ENCODE peak calls at places on chromosomes 11 and 22, in four cellular contexts. S is K562, Q is HepG2, P is GM12878. Y is an unnamed sample.

GRCh38 chr11:113805640-113806039 is 26.0 kb downstream of the CLDN25 start:
- DNase-seq in S (no peak), Q (no peak), P (no peak), Y (no peak)

GRCh38 chr11:128342511-128343133 is 244.7 kb downstream of the ETS1 start:
- DNase-seq in S (no peak), Q (peak; percentile 60), P (peak; percentile 39), Y (no peak)

GRCh38 chr11:11857769-11858168 is 16.0 kb downstream of the USP47 start:
- DNase-seq in S (no peak), Q (peak; percentile 9), P (no peak), Y (no peak)

GRCh38 chr11:69380921-69381581 is 87.1 kb downstream of the MYEOV start:
- DNase-seq in S (no peak), Q (no peak), P (no peak), Y (no peak)

GRCh38 chr11:44621784-44622183 is 56.3 kb downstream of the CD82 start:
- DNase-seq in S (no peak), Q (no peak), P (no peak), Y (no peak)

GRCh38 chr22:36465232-36466021 is 16.0 kb downstream of the TXN2 start:
- DNase-seq in S (no peak), Q (peak; percentile 31), P (no peak), Y (no peak)

GRCh38 chr11:87473174-87473573 is 435.4 kb downstream of the TMEM135 start:
- DNase-seq in S (no peak), Q (no peak), P (no peak), Y (no peak)

GRCh38 chr22:50530280-50530856 is 556 bp upstream of the TYMP start:
- DNase-seq in S (no peak), Q (peak; percentile 74), P (no peak), Y (no peak)

GRCh38 chr22:43566021-43566420 is 154.2 kb downstream of the MPPED1 start:
- DNase-seq in S (no peak), Q (no peak), P (no peak), Y (no peak)

GRCh38 chr22:19082101-19082500 is 40.1 kb downstream of the DGCR2 start:
- DNase-seq in S (no peak), Q (no peak), P (no peak), Y (no peak)

GRCh38 chr11:108733479-108734116 is 68.7 kb downstream of the DDX10 start:
- DNase-seq in S (no peak), Q (no peak), P (peak; percentile 93), Y (no peak)

GRCh38 chr11:34866375-34866774 is 49.8 kb downstream of the APIP start:
- DNase-seq in S (no peak), Q (no peak), P (no peak), Y (no peak)

GRCh38 chr11:67271548-67272284 is 5.4 kb downstream of the GRK2 start:
- DNase-seq in S (no peak), Q (no peak), P (peak; percentile 39), Y (no peak)

GRCh38 chr11:132035228-132035627 is 664.8 kb downstream of the NTM start:
- DNase-seq in S (no peak), Q (no peak), P (no peak), Y (no peak)

GRCh38 chr11:69001301-69002081 is 11.6 kb downstream of the MRGPRF start:
- DNase-seq in S (no peak), Q (no peak), P (no peak), Y (no peak)

GRCh38 chr11:63501236-63501635 is 4.6 kb upstream of the LGALS12 start:
- DNase-seq in S (no peak), Q (no peak), P (no peak), Y (no peak)

GRCh38 chr11:87259731-87260130 is 222.0 kb downstream of the TMEM135 start:
- DNase-seq in S (no peak), Q (no peak), P (no peak), Y (no peak)

GRCh38 chr11:86737752-86738151 is 62.6 kb upstream of the PRSS23 start:
- DNase-seq in S (no peak), Q (no peak), P (no peak), Y (no peak)

GRCh38 chr11:80330302-80330701 is 889.5 kb upstream of the TENM4 start:
- DNase-seq in S (no peak), Q (no peak), P (no peak), Y (no peak)
- TF ChIP-seq TARDBP in S (no peak), Q (no peak), P (no peak), Y (no peak)

GRCh38 chr11:61069427-61069826 is 32.9 kb upstream of the CD5 start:
- DNase-seq in S (no peak), Q (no peak), P (no peak), Y (no peak)
- TF ChIP-seq TARDBP in S (no peak), Q (no peak), P (no peak), Y (no peak)

DNA sequence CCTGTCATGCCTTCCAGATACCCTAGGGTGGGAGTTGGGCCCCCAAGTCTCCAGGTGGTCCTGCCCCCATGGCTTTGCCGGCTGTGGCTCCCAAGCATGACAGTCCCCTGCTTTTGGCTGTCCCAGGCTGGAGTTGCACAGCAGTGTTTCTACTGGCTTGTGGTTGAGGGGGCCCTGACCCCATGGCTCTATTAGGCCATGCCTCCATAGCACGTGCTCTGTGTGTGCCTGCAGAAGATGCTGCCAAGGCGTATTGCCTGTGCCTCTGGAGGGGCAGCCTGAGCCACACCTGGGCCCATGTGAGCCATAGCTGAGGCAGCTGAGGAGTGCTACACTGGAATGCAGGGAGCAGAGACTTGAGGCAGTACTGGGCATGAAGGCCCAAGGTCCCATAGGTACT is 25.4 kb upstream of the CD81 start:
- DNase-seq in S (no peak), Q (no peak), P (no peak), Y (no peak)
- TF ChIP-seq TARDBP in S (no peak), Q (no peak), P (no peak), Y (no peak)

GRCh38 chr11:126219547-126219946 is 8.0 kb downstream of the FAM118B start:
- DNase-seq in S (no peak), Q (no peak), P (no peak), Y (no peak)
- TF ChIP-seq TARDBP in S (no peak), Q (no peak), P (no peak), Y (no peak)

GRCh38 chr22:23512738-23513137 is 67.4 kb downstream of the IGLL1 start:
- DNase-seq in S (no peak), Q (no peak), P (no peak), Y (no peak)
- TF ChIP-seq TARDBP in S (no peak), Q (no peak), P (no peak), Y (no peak)

GRCh38 chr11:94193288-94193687 is 64.6 kb downstream of the PANX1 start:
- DNase-seq in S (no peak), Q (no peak), P (no peak), Y (no peak)
- TF ChIP-seq TARDBP in S (no peak), Q (no peak), P (no peak), Y (no peak)

DNA sequence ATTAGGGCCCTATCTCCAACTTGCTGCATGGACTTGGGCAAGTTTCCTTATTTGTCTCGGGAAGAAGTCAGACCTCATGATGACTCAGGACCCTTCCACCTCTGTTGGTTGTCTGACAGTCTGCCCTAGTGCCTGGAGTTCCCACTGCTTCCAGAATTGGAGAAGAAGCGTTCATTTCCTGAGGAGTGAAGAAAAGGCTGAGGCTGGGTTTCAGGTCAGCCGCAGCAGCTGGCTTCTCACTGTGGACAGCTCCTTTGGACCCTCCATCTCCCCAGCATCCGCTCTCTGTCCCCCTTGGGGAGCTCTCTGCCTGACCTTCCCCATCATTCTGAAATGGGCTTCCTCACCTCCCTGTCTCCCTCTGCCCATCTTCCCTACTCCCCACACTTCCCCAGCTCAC is 158.2 kb downstream of the FEZ1 start:
- DNase-seq in S (no peak), Q (no peak), P (no peak), Y (no peak)
- TF ChIP-seq TARDBP in S (no peak), Q (no peak), P (no peak), Y (no peak)

GRCh38 chr22:38317237-38317994 is at the start of gene CSNK1E:
- DNase-seq in S (peak; percentile 86), Q (no peak), P (no peak), Y (peak; percentile 96)

GRCh38 chr22:38316340-38317236 is 645 bp downstream of the CSNK1E start:
- DNase-seq in S (peak; percentile 79), Q (no peak), P (no peak), Y (peak; percentile 77)

GRCh38 chr22:38317995-38318715 is 922 bp upstream of the CSNK1E start:
- DNase-seq in S (peak; percentile 68), Q (peak; percentile 77), P (no peak), Y (peak; percentile 90)

GRCh38 chr22:38320605-38321402 is 3.6 kb upstream of the CSNK1E start:
- DNase-seq in S (no peak), Q (no peak), P (no peak), Y (no peak)

DNA sequence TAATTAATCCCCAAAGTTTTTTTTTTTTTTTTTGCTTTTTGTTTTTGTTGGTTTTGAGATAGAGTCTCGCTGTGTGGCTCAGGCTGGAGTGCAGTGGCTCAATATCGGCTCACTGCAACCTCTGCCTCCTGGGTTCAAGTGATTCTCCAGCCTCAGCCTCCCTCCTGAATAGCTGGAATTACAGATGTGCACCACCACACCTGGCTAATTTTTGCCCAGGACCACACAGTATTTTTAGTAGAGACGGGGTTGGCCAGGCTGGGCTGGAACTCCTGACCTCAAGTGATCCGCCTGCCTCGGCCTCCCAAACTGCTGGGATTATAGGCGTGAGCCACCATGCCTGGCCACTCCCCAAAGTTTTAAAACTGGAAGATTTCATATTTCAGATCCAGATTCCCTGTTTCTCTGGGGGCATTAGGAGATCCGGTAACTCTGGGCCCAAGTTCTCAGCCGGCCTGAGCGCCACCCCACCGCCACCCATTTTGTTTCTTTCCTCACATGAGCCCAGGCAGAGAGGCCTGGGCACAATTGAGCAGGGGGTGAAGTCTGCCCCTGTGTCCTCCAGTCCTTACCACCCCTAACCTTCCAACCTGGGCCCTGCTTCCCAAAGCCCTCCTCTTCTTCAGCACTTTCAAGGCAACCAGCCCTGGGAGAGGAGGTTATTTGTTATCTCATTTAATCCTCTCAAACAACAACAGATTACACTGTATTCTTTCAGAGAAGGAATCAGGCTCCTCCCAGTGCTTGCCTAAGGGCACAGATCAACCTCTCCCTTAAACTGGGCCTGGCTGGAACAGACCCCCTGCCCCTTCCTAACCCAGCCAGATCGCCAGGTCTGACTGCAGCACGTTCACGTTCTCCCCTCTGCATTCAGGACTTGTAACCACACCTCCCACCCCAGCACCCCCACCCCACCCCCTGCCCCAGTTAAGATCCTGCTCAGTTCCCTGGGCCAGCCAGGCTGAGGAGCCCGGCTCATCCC is 1.9 kb upstream of the CSNK1E start:
- DNase-seq in S (no peak), Q (peak; percentile 30), P (no peak), Y (no peak)
- TF ChIP-seq TARDBP in S (no peak), Q (no peak), P (no peak), Y (no peak)

Y was measured in HEK293T.